ENCODE peak calls at places on chromosomes 12 and 14, in seven cellular contexts. E is astrocyte of the cerebellum; T is breast epithelium; G is stimulated activated CD4-positive, alpha-beta T cell treated with anti-CD3 and anti-CD28 coated beads, Interleukin-12 subunit alpha, Interleukin-12 subunit beta, amount 100 ng/mL, for 48 hours; Y is bronchial epithelial cell; W is T47D; R is stimulated activated CD8-positive, alpha-beta memory T cell treated with anti-CD3 and anti-CD28 coated beads, Interleukin-7, amount 100 ng/mL, for 1 hour. M is an unnamed sample.

GRCh38 chr14:52399886-52400599 is 85.9 kb downstream of the PTGER2 start:
- DNase-seq in Y (peak; percentile 4), W (peak; percentile 11), R (no peak), E (no peak), T (no peak), G (no peak), M (peak; percentile 4)

GRCh38 chr12:116284401-116284800 is 6.9 kb upstream of the MED13L start:
- DNase-seq in Y (no peak), W (no peak), R (no peak), E (no peak), T (no peak), G (no peak), M (peak; percentile 97)

GRCh38 chr12:457676-458075 is 2.1 kb upstream of the B4GALNT3 start:
- DNase-seq in R (no peak), G (no peak), T (no peak), Y (no peak), E (no peak), W (no peak), M (no peak)

GRCh38 chr12:92625639-92626310 is 77.0 kb upstream of the PLEKHG7 start:
- DNase-seq in G (no peak), R (no peak), T (no peak), W (no peak), Y (no peak), E (no peak), M (no peak)

GRCh38 chr12:121209629-121210572 is at the start of gene P2RX4:
- DNase-seq in R (peak; percentile 69), G (peak; percentile 74), Y (peak; percentile 20), T (peak; percentile 78), W (peak; percentile 79), E (no peak), M (peak; percentile 77)

GRCh38 chr14:32679927-32680612 is 258.6 kb upstream of the NPAS3 start:
- DNase-seq in R (no peak), W (no peak), T (no peak), G (no peak), Y (no peak), E (no peak), M (no peak)

GRCh38 chr12:71799105-71799504 is 40.5 kb upstream of the TBC1D15 start:
- DNase-seq in R (no peak), W (no peak), E (no peak), Y (peak; percentile 42), T (no peak), G (no peak), M (no peak)

GRCh38 chr12:49342066-49342913 is 4.4 kb upstream of the DNAJC22 start:
- DNase-seq in Y (peak; percentile 54), G (peak; percentile 81), E (peak; percentile 49), T (no peak), W (peak; percentile 76), R (peak; percentile 45), M (no peak)

GRCh38 chr12:15151141-15152091 is 69.8 kb downstream of the RERG start:
- DNase-seq in T (no peak), G (no peak), R (no peak), Y (peak; percentile 46), E (no peak), W (no peak), M (peak; percentile 20)

GRCh38 chr14:55411426-55412389 is at the start of gene ATG14:
- DNase-seq in W (peak; percentile 85), E (peak; percentile 60), R (peak; percentile 44), Y (peak; percentile 64), T (peak; percentile 78), G (peak; percentile 69), M (peak; percentile 59)